ENCODE peak calls at places on chromosomes 5 and 9, in five cellular contexts. L is AG09309, F is PC-9, J is psoas muscle, V is MCF 10A. P is an unnamed sample.

GRCh38 chr9:4662108-4662988 is at the start of gene PLPP6:
- DNase-seq in L (no peak), F (peak), J (peak), V (peak), P (peak)

GRCh38 chr5:141877478-141878185 is 578 bp downstream of the PCDH1 start:
- DNase-seq in L (no peak), F (peak), J (no peak), V (peak), P (peak)

GRCh38 chr9:90107021-90107771 is 502.4 kb downstream of the GADD45G start:
- DNase-seq in L (no peak), F (peak), J (peak), V (peak), P (no peak)

GRCh38 chr9:124618476-124618875 is 111.3 kb upstream of the NR5A1 start:
- DNase-seq in L (no peak), F (peak), J (no peak), V (no peak), P (no peak)

GRCh38 chr5:107812570-107813141 is 141.9 kb upstream of the EFNA5 start:
- DNase-seq in L (no peak), F (no peak), J (no peak), V (peak), P (no peak)

GRCh38 chr9:93648181-93648580 is 71.8 kb downstream of the PHF2 start:
- DNase-seq in L (no peak), F (no peak), J (peak), V (no peak), P (no peak)

GRCh38 chr5:135543151-135543818 is 7.5 kb upstream of the NEUROG1 start:
- DNase-seq in L (no peak), F (no peak), J (no peak), V (no peak), P (no peak)

GRCh38 chr9:16626577-16627130 is 243.8 kb downstream of the BNC2 start:
- DNase-seq in L (no peak), F (peak), J (peak), V (peak), P (no peak)

GRCh38 chr5:66329078-66329477 is 185.0 kb downstream of the SREK1 start:
- DNase-seq in L (no peak), F (no peak), J (no peak), V (no peak), P (no peak)

DNA sequence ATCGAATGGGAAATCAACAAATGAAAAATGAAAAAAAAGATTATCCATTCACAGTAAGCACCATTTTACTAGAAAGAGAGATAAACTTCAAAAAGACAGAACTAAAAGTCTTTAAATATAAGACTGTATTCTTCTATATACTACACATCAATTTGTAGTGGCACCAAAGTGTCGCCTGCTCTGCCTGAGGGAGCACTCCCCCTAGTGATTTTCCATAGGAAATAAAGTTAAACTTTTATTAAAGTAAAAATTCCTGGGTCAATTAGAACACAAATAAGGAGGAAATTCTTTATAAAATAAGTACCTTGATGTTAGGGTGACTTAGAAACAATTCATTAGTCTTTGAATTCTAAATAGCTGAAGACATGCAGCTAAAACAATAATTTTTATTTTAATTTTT is 9.7 kb downstream of the RAD1 start:
- DNase-seq in L (no peak), F (no peak), J (no peak), V (peak), P (no peak)
- TF ChIP-seq CTCF in L (peak), F (peak), J (no peak), V (peak), P (peak)

GRCh38 chr9:85502815-85503643 is 238.7 kb downstream of the AGTPBP1 start:
- DNase-seq in L (no peak), F (no peak), J (no peak), V (no peak), P (no peak)

GRCh38 chr9:85510830-85511504 is 230.8 kb downstream of the AGTPBP1 start:
- DNase-seq in L (no peak), F (no peak), J (no peak), V (peak), P (no peak)

GRCh38 chr9:85505612-85506011 is 236.1 kb downstream of the AGTPBP1 start:
- DNase-seq in L (no peak), F (no peak), J (no peak), V (no peak), P (no peak)

GRCh38 chr9:85511746-85512145 is 230.0 kb downstream of the AGTPBP1 start:
- DNase-seq in L (no peak), F (no peak), J (no peak), V (no peak), P (no peak)

GRCh38 chr9:85508616-85509015 is 233.1 kb downstream of the AGTPBP1 start:
- DNase-seq in L (no peak), F (no peak), J (no peak), V (peak), P (no peak)
- TF ChIP-seq CTCF in L (no peak), F (peak), J (peak), V (no peak), P (no peak)

GRCh38 chr5:157823655-157824054 is 35.3 kb downstream of the CLINT1 start:
- DNase-seq in L (no peak), F (no peak), J (no peak), V (no peak), P (no peak)

GRCh38 chr5:157827429-157827828 is 31.5 kb downstream of the CLINT1 start:
- DNase-seq in L (no peak), F (no peak), J (no peak), V (peak), P (no peak)

GRCh38 chr5:157828031-157828948 is 30.7 kb downstream of the CLINT1 start:
- DNase-seq in L (no peak), F (no peak), J (no peak), V (no peak), P (no peak)

DNA sequence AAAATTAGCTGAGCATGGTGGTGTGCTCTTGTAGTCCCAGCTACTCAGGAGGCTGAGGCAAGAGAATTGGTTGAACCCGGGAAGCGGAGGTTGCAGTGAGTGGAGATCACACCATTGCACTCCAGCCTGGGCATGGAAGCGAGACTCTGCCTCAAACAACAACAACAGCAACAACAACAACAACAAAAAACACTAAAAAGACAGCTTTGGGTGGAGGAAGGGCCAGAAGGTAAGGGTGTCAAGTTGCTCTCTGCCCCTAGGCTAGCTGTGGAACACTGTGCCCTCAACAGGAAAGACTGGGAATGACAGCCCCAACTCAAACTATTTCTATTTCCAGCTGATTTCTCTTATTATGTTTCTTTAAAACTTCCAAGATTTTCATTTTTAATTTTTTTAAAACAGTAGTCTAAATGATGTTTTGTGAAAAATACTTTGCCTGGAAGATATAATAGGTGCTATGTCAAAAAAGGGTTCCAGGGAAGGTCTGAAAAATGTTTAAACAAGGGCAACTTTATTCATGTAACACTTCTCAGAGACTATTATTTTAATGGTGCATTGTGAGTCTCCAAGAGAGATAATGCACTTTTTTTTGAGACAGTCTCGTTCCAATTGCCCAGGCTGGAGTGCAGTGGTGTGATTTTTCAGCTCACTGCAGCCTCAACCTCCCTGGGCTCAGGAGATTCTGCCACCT is 29.9 kb downstream of the CLINT1 start:
- DNase-seq in L (no peak), F (no peak), J (no peak), V (peak), P (no peak)
- TF ChIP-seq CTCF in L (peak), F (peak), J (peak), V (peak), P (peak)

DNA sequence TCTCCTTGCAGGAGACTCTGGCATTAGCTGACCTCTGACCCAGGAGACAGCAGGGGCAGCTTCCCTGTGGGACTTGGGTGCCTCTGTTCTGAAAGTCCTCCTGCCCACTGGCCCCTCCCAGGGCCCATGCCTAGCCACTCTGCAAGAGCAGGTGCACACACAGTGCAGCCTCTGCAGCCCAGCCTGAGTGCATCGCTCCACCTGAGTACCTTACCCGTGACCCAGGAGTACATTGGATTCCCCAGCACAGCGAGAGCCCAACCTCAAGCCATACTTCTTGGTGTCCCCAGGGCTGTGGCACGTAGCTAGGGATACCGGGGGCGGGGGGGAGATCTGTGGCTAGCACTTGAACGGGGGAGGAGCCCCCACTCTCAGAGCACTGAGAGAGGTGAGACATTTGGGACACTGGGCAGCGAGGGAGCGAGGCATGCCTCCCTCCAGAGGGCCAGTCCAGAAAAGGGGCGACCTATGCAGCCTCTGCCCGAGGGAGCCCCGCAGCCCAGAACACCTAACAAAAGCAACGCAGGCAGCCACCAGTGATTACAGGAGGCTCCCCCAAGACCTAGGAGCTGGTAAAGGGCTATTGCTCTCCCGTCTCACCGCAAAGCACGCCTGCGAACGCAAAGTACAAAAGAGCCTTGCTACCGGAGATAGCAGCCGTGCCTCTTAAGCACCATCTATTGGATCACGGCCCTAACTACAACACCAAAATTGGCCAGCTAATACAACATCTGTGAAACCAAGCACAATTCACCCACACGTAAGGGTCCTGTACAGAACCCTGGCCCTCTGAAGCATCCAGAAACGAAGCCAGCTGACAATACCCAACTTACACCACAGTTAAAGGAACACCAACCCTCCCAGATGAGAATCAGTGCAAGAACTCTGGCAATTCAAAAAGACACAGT is 826 bp upstream of the PRDM9 start:
- DNase-seq in L (no peak), F (no peak), J (no peak), V (peak), P (no peak)
- TF ChIP-seq CTCF in L (no peak), F (peak), J (no peak), V (peak), P (no peak)

GRCh38 chr9:12329623-12329985 is 363.6 kb upstream of the TYRP1 start:
- DNase-seq in L (no peak), F (no peak), J (no peak), V (no peak), P (no peak)
- TF ChIP-seq CTCF in L (no peak), F (no peak), J (no peak), V (no peak), P (no peak)

GRCh38 chr9:115411516-115411915 is 293.6 kb upstream of the TNC start:
- DNase-seq in L (no peak), F (no peak), J (no peak), V (no peak), P (no peak)
- TF ChIP-seq CTCF in L (no peak), F (no peak), J (no peak), V (no peak), P (no peak)

GRCh38 chr5:179907570-179908324 is at the start of gene TBC1D9B:
- DNase-seq in L (peak), F (no peak), J (peak), V (peak), P (peak)
- TF ChIP-seq CTCF in L (no peak), F (peak), J (peak), V (peak), P (peak)

DNA sequence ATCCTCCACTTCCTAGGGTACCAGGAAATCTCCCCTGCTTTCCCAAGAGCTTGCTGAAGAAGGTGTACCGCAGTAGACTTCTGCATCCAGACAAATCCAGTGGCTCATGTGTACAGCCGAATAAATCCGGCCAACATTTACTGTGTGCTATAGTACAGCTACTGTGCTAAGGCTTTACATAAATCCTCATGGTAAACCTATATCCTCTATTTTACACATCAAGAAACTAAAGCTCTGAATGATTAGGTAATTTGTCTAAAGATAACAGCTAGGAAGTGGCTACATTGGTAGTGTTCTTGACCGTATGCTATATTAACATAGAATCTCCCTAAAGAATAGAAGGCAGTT is 511 bp upstream of the WDR41 start:
- DNase-seq in L (no peak), F (no peak), J (no peak), V (no peak), P (no peak)
- TF ChIP-seq CTCF in L (no peak), F (peak), J (no peak), V (no peak), P (peak)

GRCh38 chr9:95817205-95817604 is 58.3 kb upstream of the ERCC6L2 start:
- DNase-seq in L (no peak), F (no peak), J (no peak), V (no peak), P (no peak)

GRCh38 chr9:95822583-95823431 is 52.7 kb upstream of the ERCC6L2 start:
- DNase-seq in L (peak), F (peak), J (no peak), V (peak), P (no peak)

GRCh38 chr9:95821999-95822398 is 53.5 kb upstream of the ERCC6L2 start:
- DNase-seq in L (no peak), F (no peak), J (no peak), V (no peak), P (no peak)

GRCh38 chr9:95819636-95820035 is 55.9 kb upstream of the ERCC6L2 start:
- DNase-seq in L (no peak), F (no peak), J (no peak), V (no peak), P (no peak)

GRCh38 chr9:95820076-95820475 is 55.4 kb upstream of the ERCC6L2 start:
- DNase-seq in L (peak), F (no peak), J (no peak), V (no peak), P (no peak)
- TF ChIP-seq CTCF in L (no peak), F (no peak), J (no peak), V (no peak), P (no peak)